ENCODE peak calls at places on chromosome 1, in five cellular contexts. J is stimulated activated CD4-positive, alpha-beta T cell treated with anti-CD3 and anti-CD28 coated beads, Interleukin-12 subunit alpha, Interleukin-12 subunit beta, amount 100 ng/mL, for 4 hours; C is GM06990; H is stimulated activated CD8-positive, alpha-beta memory T cell treated with anti-CD3 and anti-CD28 coated beads, Interleukin-12 subunit alpha, Interleukin-12 subunit beta, amount 100 ng/mL, for 4 hours; P is left lung. W is an unnamed sample.

GRCh38 chr1:36872126-36872754 is 162.1 kb downstream of the GRIK3 start:
- DNase-seq in J (no peak), C (no peak), H (no peak), P (no peak), W (no peak)

GRCh38 chr1:184002071-184002470 is 35.5 kb downstream of the COLGALT2 start:
- DNase-seq in J (no peak), C (no peak), H (no peak), P (no peak), W (peak)

GRCh38 chr1:32992489-32993214 is 28.0 kb upstream of the RNF19B start:
- DNase-seq in J (peak), C (peak), H (peak), P (peak), W (peak)

GRCh38 chr1:211831558-211832323 is 1.2 kb upstream of the LPGAT1 start:
- DNase-seq in J (no peak), C (peak), H (no peak), P (no peak), W (no peak)

GRCh38 chr1:68955424-68955823 is 458.5 kb upstream of the DEPDC1 start:
- DNase-seq in J (no peak), C (no peak), H (no peak), P (no peak), W (no peak)

GRCh38 chr1:178537445-178538090 is 24.7 kb downstream of the TEX35 start:
- DNase-seq in J (no peak), C (no peak), H (no peak), P (no peak), W (no peak)

GRCh38 chr1:2523891-2524609 is 2.3 kb downstream of the PANK4 start:
- DNase-seq in J (no peak), C (no peak), H (no peak), P (no peak), W (no peak)

GRCh38 chr1:1605034-1605591 is 5.2 kb upstream of the FNDC10 start:
- DNase-seq in J (no peak), C (no peak), H (no peak), P (peak), W (no peak)